ENCODE peak calls at places on chromosome 13, in eight cellular contexts. L, W, N, T, I, P, R and J are unnamed samples. For H3K4me1 and H3K9me3, the result is how much of the 10 kb centered on the place peaks cover.

GRCh38 chr13:20399515-20399914 is 126.1 kb downstream of the CRYL1 start:
- DNase-seq in N (no peak), T (no peak), R (no peak), W (no peak), P (no peak), L (no peak), I (no peak), J (no peak)

GRCh38 chr13:73754727-73755292 is 379.4 kb downstream of the KLF12 start:
- DNase-seq in W (peak), P (no peak), T (peak), N (peak), I (peak), L (no peak), R (no peak), J (peak)

GRCh38 chr13:23500858-23501257 is 67.4 kb upstream of the SACS start:
- DNase-seq in L (no peak), P (no peak), W (no peak), R (no peak), N (peak), T (no peak), I (peak), J (no peak)

GRCh38 chr13:76853481-76853880 is 32.7 kb downstream of the KCTD12 start:
- DNase-seq in I (peak), N (no peak), P (no peak), L (no peak), T (no peak), R (no peak), W (no peak), J (no peak)

GRCh38 chr13:37192986-37193385 is 87.5 kb upstream of the CSNK1A1L start:
- DNase-seq in L (no peak), P (no peak), I (no peak), N (peak), R (no peak), T (no peak), W (no peak), J (no peak)

GRCh38 chr13:46964789-46965527 is 68.1 kb upstream of the HTR2A start:
- DNase-seq in I (peak), T (no peak), W (no peak), N (peak), L (no peak), R (no peak), P (no peak), J (no peak)

GRCh38 chr13:95112883-95113282 is 188.4 kb downstream of the ABCC4 start:
- DNase-seq in R (no peak), I (no peak), L (no peak), P (no peak), W (no peak), N (no peak), T (no peak), J (no peak)

GRCh38 chr13:33348366-33348765 is 62.8 kb upstream of the STARD13 start:
- DNase-seq in L (no peak), R (no peak), T (no peak), N (peak), W (no peak), I (no peak), P (no peak), J (no peak)

GRCh38 chr13:49319555-49320350 is 72.0 kb downstream of the CDADC1 start:
- DNase-seq in P (no peak), L (no peak), W (no peak), I (no peak), R (no peak), N (peak), T (no peak), J (no peak)

GRCh38 chr13:20489185-20489820 is 36.4 kb downstream of the CRYL1 start:
- DNase-seq in W (no peak), L (no peak), T (no peak), P (no peak), I (no peak), R (peak), N (peak), J (peak)

GRCh38 chr13:30307194-30307965 is at the start of gene KATNAL1:
- DNase-seq in L (peak), R (peak), N (peak), P (peak), I (no peak), W (peak), T (peak), J (peak)

GRCh38 chr13:83620535-83621220 is 261.6 kb downstream of the SLITRK1 start:
- DNase-seq in W (no peak), P (no peak), I (peak), T (no peak), L (no peak), R (no peak), N (peak), J (no peak)

GRCh38 chr13:85544756-85545155 is 254.5 kb downstream of the SLITRK6 start:
- DNase-seq in W (no peak), N (no peak), L (no peak), R (no peak), P (no peak), I (no peak), T (no peak), J (no peak)

GRCh38 chr13:59823495-59823894 is 340.2 kb downstream of the DIAPH3 start:
- DNase-seq in I (peak), P (no peak), T (no peak), N (peak), L (no peak), W (no peak), R (no peak), J (no peak)

GRCh38 chr13:73187106-73187505 is 128.3 kb downstream of the KLF5 start:
- DNase-seq in L (no peak), W (no peak), T (no peak), N (no peak), P (no peak), I (no peak), R (no peak), J (no peak)

GRCh38 chr13:109301711-109302110 is 484.7 kb downstream of the IRS2 start:
- DNase-seq in L (no peak), W (no peak), N (no peak), P (no peak), R (no peak), I (no peak), T (no peak), J (peak)

DNA sequence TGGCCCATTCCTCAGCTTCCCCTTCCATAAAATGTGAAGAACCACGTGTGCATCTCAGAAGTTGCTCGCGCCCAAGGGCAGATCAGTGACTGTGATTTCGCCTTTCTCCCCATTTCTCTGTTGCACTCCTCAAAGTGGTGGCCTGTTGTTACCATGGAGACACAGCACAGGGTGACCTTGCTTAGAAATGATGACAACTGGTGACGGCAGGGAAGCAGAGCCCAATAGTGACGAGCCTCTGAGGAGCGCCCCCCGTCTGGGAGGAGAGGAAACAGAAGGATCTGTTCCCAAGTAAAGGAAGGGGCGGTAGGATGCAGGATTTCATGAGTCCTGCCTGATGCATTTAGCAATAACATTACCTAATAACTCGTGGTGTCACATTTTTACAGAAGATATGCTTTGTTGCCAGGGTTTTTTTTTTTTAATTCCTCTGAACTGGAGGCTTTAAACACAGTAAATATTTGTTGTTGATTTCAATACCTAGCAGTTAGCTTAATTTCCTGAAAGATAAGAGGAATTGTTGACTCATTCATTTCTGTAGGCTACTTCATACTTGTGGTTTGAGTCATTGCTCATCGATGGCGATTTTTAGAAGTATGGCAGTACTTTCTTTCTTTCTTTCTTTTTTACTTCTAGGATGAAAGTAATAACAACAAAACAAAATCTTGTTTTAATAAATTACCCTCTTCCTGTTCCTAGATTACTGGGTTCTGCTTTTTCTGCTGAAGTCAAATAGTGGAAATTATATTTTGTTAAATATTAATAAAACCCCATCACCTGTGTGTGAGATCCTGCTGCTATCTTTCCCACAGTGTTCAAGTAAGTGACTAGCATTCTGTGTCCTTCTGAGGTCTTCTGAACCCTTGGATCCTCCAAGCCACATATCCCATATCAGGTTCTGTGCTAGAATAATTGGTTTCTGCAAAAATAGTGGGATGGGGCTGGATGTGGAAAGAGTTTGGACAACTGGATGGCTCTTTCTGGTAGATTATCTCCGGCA is 36.0 kb downstream of the MBNL2 start:
- DNase-seq in R (no peak), N (peak), L (peak), T (no peak), I (peak), P (no peak), W (no peak), J (no peak)
- H3K4me1 ChIP-seq in R (half or more), N (half or more), L (half or more), T (under half), I (half or more), P (half or more), W (under half), J (under half)

GRCh38 chr13:18233783-18234299 is 947.8 kb downstream of the TUBA3C start:
- DNase-seq in N (no peak), P (no peak), L (no peak), T (no peak), I (no peak), R (no peak), W (no peak), J (no peak)
- H3K9me3 ChIP-seq in N (under half), P (under half), L (under half), T (under half), I (half or more), R (under half), W (under half), J (under half)

DNA sequence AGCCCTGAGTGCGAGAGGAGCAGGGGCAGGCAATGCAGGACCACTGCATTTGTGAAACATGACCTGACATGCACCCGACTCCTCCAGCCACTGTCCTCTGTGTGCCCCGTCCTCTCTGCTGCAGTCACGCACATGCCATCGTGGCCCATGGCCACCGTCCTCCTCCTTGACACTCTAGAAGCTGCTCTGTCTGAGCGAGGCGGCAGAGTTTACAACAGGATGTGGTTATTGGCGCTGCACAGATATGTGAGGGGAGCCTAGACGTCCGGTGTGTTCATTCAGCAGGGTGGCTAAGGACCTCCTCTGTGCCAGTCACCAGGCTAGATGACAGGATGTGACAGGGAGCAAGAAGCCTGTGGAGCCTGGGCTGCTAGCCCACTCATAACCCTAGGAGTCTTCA is 277.8 kb downstream of the FOXO1 start:
- DNase-seq in R (peak), P (no peak), N (peak), L (peak), W (no peak), T (no peak), I (no peak), J (peak)
- H3K4me3 ChIP-seq in R (no peak), P (no peak), N (no peak), L (no peak), W (no peak), T (no peak), I (no peak), J (no peak)

GRCh38 chr13:99203601-99204579 is 3.2 kb downstream of the UBAC2 start:
- DNase-seq in R (no peak), L (no peak), P (no peak), T (no peak), I (no peak), N (no peak), W (no peak), J (no peak)
- H3K4me1 ChIP-seq in R (under half), L (under half), P (under half), T (under half), I (under half), N (under half), W (under half), J (under half)

GRCh38 chr13:68908879-68909278 is 1198.7 kb upstream of the ATXN8OS start:
- DNase-seq in L (no peak), R (no peak), N (no peak), P (no peak), T (no peak), W (no peak), I (no peak), J (no peak)
- H3K9me3 ChIP-seq in L (under half), R (under half), N (under half), P (under half), T (under half), W (under half), I (under half), J (under half)

GRCh38 chr13:88707652-88708051 is 1036.5 kb downstream of the SLITRK5 start:
- DNase-seq in N (no peak), L (no peak), R (no peak), T (no peak), W (no peak), I (no peak), P (no peak), J (no peak)

GRCh38 chr13:88701551-88701950 is 1030.4 kb downstream of the SLITRK5 start:
- DNase-seq in I (no peak), P (no peak), W (no peak), N (no peak), R (no peak), L (no peak), T (no peak), J (no peak)

GRCh38 chr13:88704600-88705275 is 1033.6 kb downstream of the SLITRK5 start:
- DNase-seq in L (no peak), T (no peak), I (no peak), P (no peak), R (no peak), N (no peak), W (no peak), J (no peak)
- H3K4me3 ChIP-seq in L (no peak), T (no peak), I (no peak), P (peak), R (no peak), N (no peak), W (no peak), J (no peak)

GRCh38 chr13:28564030-28564429 is 69.1 kb upstream of the FLT1 start:
- DNase-seq in L (no peak), I (peak), W (no peak), T (no peak), R (peak), P (peak), N (no peak), J (no peak)

GRCh38 chr13:28560612-28561011 is 65.7 kb upstream of the FLT1 start:
- DNase-seq in I (no peak), N (no peak), T (no peak), R (no peak), W (no peak), L (no peak), P (no peak), J (no peak)

GRCh38 chr13:28566283-28566682 is 71.4 kb upstream of the FLT1 start:
- DNase-seq in T (no peak), P (no peak), L (no peak), R (no peak), I (no peak), N (no peak), W (no peak), J (no peak)

GRCh38 chr13:28566891-28567290 is 72.0 kb upstream of the FLT1 start:
- DNase-seq in L (no peak), R (no peak), P (no peak), W (no peak), T (no peak), I (no peak), N (no peak), J (no peak)

DNA sequence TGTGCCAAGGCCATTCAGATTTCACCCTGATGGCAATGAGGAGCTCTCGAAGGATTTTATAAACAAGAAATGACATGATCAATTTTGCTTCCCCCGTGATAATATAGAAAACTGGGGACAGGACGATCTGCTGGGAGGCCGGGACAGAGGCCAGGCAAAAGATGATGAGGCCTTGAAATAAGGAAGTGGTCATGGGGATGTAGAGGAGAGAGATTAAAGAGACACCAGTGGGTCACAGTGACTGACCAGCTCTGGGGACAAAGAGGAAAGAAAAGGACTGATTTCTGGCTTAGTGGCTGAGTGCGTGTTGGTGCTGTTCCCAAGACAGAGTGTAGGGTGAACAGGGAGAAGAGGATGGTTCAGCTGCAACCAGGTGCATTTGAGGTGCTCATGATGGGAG is 68.7 kb upstream of the FLT1 start:
- DNase-seq in P (no peak), W (no peak), T (no peak), N (no peak), R (no peak), I (no peak), L (no peak), J (no peak)
- H3K4me1 ChIP-seq in P (under half), W (under half), T (under half), N (under half), R (under half), I (under half), L (under half), J (under half)

DNA sequence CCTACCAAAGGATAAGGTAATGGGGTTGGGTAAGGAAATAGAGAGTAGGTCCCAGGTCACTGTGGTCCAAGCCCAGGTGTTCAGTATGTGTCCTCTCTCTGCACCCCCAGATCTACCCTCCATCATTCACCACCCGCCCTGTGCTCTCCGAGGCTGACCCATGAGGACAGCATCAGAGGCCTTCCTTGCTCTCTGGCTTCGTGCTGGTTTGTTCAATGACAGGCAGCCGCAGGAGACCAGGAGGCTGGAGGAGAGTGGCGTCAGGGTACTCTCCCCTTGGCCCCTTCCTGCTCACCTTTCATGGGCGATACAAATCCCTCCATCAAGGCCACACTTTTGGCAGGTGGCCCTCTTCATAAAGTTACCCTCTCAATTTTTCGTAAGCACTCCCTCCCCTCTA is 1.7 kb downstream of the TUBA3C start:
- DNase-seq in W (no peak), P (no peak), N (no peak), T (no peak), I (no peak), R (no peak), L (no peak), J (no peak)
- H3K9me3 ChIP-seq in W (under half), P (under half), N (under half), T (under half), I (under half), R (under half), L (under half), J (under half)